ENCODE peak calls at places on chromosomes 4 and X, in four cellular contexts. X is OCI-LY7, L is prostate gland, E is HAP-1. C is an unnamed sample.

GRCh38 chrX:35561985-35562384 is 236.2 kb upstream of the MAGEB16 start:
- DNase-seq in E (no peak), L (no peak), X (no peak), C (no peak)

GRCh38 chrX:131988236-131988635 is 34.9 kb upstream of the STK26 start:
- DNase-seq in L (no peak), X (no peak), E (no peak), C (no peak)

GRCh38 chr4:56990109-56990508 is 11.4 kb downstream of the POLR2B start:
- DNase-seq in E (no peak), X (no peak), L (no peak), C (no peak)

GRCh38 chr4:102625232-102625930 is 124.2 kb downstream of the NFKB1 start:
- DNase-seq in L (no peak), X (peak), E (peak), C (no peak)

GRCh38 chr4:52107336-52107735 is 56.2 kb downstream of the SPATA18 start:
- DNase-seq in X (no peak), L (no peak), E (no peak), C (no peak)

GRCh38 chrX:112746812-112747630 is 67.3 kb upstream of the LHFPL1 start:
- DNase-seq in E (no peak), L (no peak), X (no peak), C (no peak)

GRCh38 chr4:3469386-3470243 is 6.5 kb downstream of the DOK7 start:
- DNase-seq in E (no peak), L (no peak), X (no peak), C (no peak)

GRCh38 chr4:179755322-179755721 is 2313.1 kb upstream of the AGA start:
- DNase-seq in L (no peak), E (no peak), X (no peak), C (no peak)

GRCh38 chrX:123422875-123423274 is 238.8 kb downstream of the GRIA3 start:
- DNase-seq in E (peak), L (no peak), X (peak), C (no peak)

GRCh38 chr4:147794787-147795413 is 63.0 kb downstream of the ARHGAP10 start:
- DNase-seq in L (no peak), E (no peak), X (no peak), C (no peak)

GRCh38 chr4:42816864-42817263 is 75.6 kb upstream of the GRXCR1 start:
- DNase-seq in E (no peak), L (no peak), X (no peak), C (no peak)

GRCh38 chrX:151977009-151977408 is 2.5 kb upstream of the GABRE start:
- DNase-seq in E (no peak), X (no peak), L (no peak), C (no peak)

GRCh38 chr4:140935259-140935658 is 179.1 kb upstream of the TBC1D9 start:
- DNase-seq in L (no peak), E (no peak), X (no peak), C (no peak)

GRCh38 chrX:5876984-5877655 is 351.5 kb downstream of the NLGN4X start:
- DNase-seq in X (peak), E (peak), L (no peak), C (no peak)

GRCh38 chr4:165740911-165741310 is 132.1 kb upstream of the TLL1 start:
- DNase-seq in E (no peak), X (no peak), L (no peak), C (no peak)

GRCh38 chr4:26083987-26084386 is 170.0 kb downstream of the SMIM20 start:
- DNase-seq in L (peak), X (no peak), E (no peak), C (no peak)

GRCh38 chr4:86032476-86033022 is 327.3 kb downstream of the MAPK10 start:
- DNase-seq in E (no peak), X (no peak), L (peak), C (no peak)

GRCh38 chr4:169060396-169061081 is 50.5 kb upstream of the CBR4 start:
- DNase-seq in X (no peak), L (no peak), E (no peak), C (no peak)

GRCh38 chrX:920234-920799 is 289.7 kb downstream of the SHOX start:
- DNase-seq in X (no peak), L (no peak), E (no peak), C (no peak)

GRCh38 chrX:70442224-70442623 is 2.4 kb upstream of the DLG3 start:
- DNase-seq in X (no peak), L (no peak), E (no peak), C (no peak)

GRCh38 chr4:78057135-78057599 is at the start of gene FRAS1:
- DNase-seq in L (peak), E (peak), X (peak), C (peak)

GRCh38 chr4:8394806-8395205 is 45.7 kb downstream of the ACOX3 start:
- DNase-seq in L (no peak), X (no peak), E (no peak), C (no peak)

GRCh38 chrX:101478366-101478765 is 6.9 kb upstream of the ARMCX4 start:
- DNase-seq in E (no peak), L (no peak), X (no peak), C (no peak)

GRCh38 chr4:173626277-173626676 is 96.2 kb upstream of the HAND2 start:
- DNase-seq in X (peak), E (no peak), L (no peak), C (no peak)

GRCh38 chrX:85159644-85160043 is 83.9 kb downstream of the SATL1 start:
- DNase-seq in X (no peak), L (no peak), E (no peak), C (no peak)

GRCh38 chr4:117577686-117578085 is 456.6 kb upstream of the NDST3 start:
- DNase-seq in L (no peak), E (no peak), X (no peak), C (no peak)

GRCh38 chrX:123835661-123836371 is 24.0 kb upstream of the XIAP start:
- DNase-seq in E (no peak), X (no peak), L (no peak), C (no peak)

GRCh38 chrX:39974228-39974627 is 123.5 kb downstream of the BCOR start:
- DNase-seq in E (no peak), X (no peak), L (no peak), C (no peak)

GRCh38 chr4:7817877-7818675 is 121.6 kb downstream of the AFAP1 start:
- DNase-seq in E (no peak), X (no peak), L (no peak), C (no peak)

GRCh38 chrX:136577562-136577961 is 45.5 kb downstream of the VGLL1 start:
- DNase-seq in X (peak), E (peak), L (peak), C (peak)

GRCh38 chr4:79964715-79965345 is 108.2 kb downstream of the ANTXR2 start:
- DNase-seq in E (no peak), X (no peak), L (no peak), C (no peak)

GRCh38 chr4:60452259-60452658 is 747.9 kb upstream of the ADGRL3 start:
- DNase-seq in E (no peak), X (no peak), L (no peak), C (no peak)

GRCh38 chrX:134480061-134480460 is 20.1 kb downstream of the HPRT1 start:
- DNase-seq in X (no peak), L (no peak), E (no peak), C (no peak)

GRCh38 chrX:71216446-71216845 is 6.6 kb upstream of the GJB1 start:
- DNase-seq in E (no peak), L (no peak), X (peak), C (peak)

GRCh38 chr4:95466791-95467190 is 82.0 kb downstream of the UNC5C start:
- DNase-seq in L (no peak), X (no peak), E (no peak), C (no peak)

GRCh38 chr4:159019356-159019755 is 83.5 kb upstream of the RAPGEF2 start:
- DNase-seq in X (no peak), E (no peak), L (no peak), C (no peak)

GRCh38 chr4:81040175-81040659 is 9.7 kb downstream of the BMP3 start:
- DNase-seq in X (peak), E (no peak), L (peak), C (peak)